ENCODE peak calls at places on chromosomes 3 and 15, in ten cellular contexts. W is stomach, P is heart left ventricle, S is esophagus squamous epithelium, N is thyroid gland, J is uterus, D is body of pancreas, Y is HepG2, K is ovary, V is vagina. R is an unnamed sample. For H3K36me3, the result is how much of the 10 kb centered on the place peaks cover.

GRCh38 chr3:109548192-109548938 is 211.0 kb upstream of the DPPA4 start:
- DNase-seq in W (no peak), P (no peak), S (no peak), N (no peak), J (no peak), D (no peak), Y (no peak), K (no peak), V (no peak), R (no peak)

GRCh38 chr15:26981492-26981891 is 10.5 kb downstream of the GABRG3 start:
- DNase-seq in W (no peak), P (no peak), S (no peak), N (no peak), J (no peak), D (no peak), Y (no peak), K (no peak), V (no peak), R (no peak)

GRCh38 chr3:27629381-27629780 is 92.7 kb downstream of the EOMES start:
- DNase-seq in W (no peak), P (no peak), S (no peak), N (no peak), J (no peak), D (no peak), Y (no peak), K (no peak), V (no peak), R (no peak)

GRCh38 chr15:82018201-82018600 is 27.6 kb downstream of the MEX3B start:
- DNase-seq in W (no peak), P (no peak), S (no peak), N (no peak), J (no peak), D (no peak), Y (no peak), K (no peak), V (no peak), R (no peak)

GRCh38 chr3:142105991-142106390 is 43.4 kb downstream of the TFDP2 start:
- DNase-seq in W (no peak), P (no peak), S (no peak), N (no peak), J (no peak), D (no peak), Y (no peak), K (no peak), V (no peak), R (no peak)

GRCh38 chr15:91465696-91466095 is 365.6 kb downstream of the SV2B start:
- DNase-seq in W (peak), P (no peak), S (no peak), N (no peak), J (no peak), D (peak), Y (no peak), K (no peak), V (no peak), R (no peak)

GRCh38 chr3:189237516-189237915 is 65.7 kb downstream of the TPRG1 start:
- DNase-seq in W (no peak), P (no peak), S (no peak), N (no peak), J (no peak), D (no peak), Y (no peak), K (no peak), V (no peak), R (no peak)

GRCh38 chr3:24460974-24461373 is 33.7 kb downstream of the THRB start:
- DNase-seq in W (no peak), P (no peak), S (no peak), N (no peak), J (no peak), D (no peak), Y (no peak), K (no peak), V (no peak), R (no peak)

GRCh38 chr3:102006812-102007485 is 157.6 kb downstream of the NFKBIZ start:
- DNase-seq in W (no peak), P (peak), S (no peak), N (peak), J (peak), D (peak), Y (no peak), K (no peak), V (no peak), R (no peak)

GRCh38 chr3:18828637-18829036 is 319.7 kb upstream of the KCNH8 start:
- DNase-seq in W (no peak), P (no peak), S (no peak), N (no peak), J (no peak), D (no peak), Y (no peak), K (no peak), V (no peak), R (no peak)

GRCh38 chr15:25719101-25719985 is 143.8 kb downstream of the ATP10A start:
- DNase-seq in W (no peak), P (no peak), S (no peak), N (no peak), J (no peak), D (no peak), Y (no peak), K (no peak), V (no peak), R (no peak)

GRCh38 chr3:170499562-170500156 is 81.0 kb downstream of the CLDN11 start:
- DNase-seq in W (peak), P (no peak), S (no peak), N (no peak), J (peak), D (peak), Y (peak), K (peak), V (no peak), R (peak)

GRCh38 chr15:58886921-58887320 is 46.6 kb downstream of the SLTM start:
- DNase-seq in W (no peak), P (no peak), S (no peak), N (no peak), J (no peak), D (no peak), Y (no peak), K (no peak), V (no peak), R (no peak)

GRCh38 chr3:182740710-182741109 is 52.6 kb upstream of the ATP11B start:
- DNase-seq in W (peak), P (no peak), S (no peak), N (no peak), J (no peak), D (peak), Y (no peak), K (no peak), V (no peak), R (no peak)

GRCh38 chr3:103127116-103127630 is 692.4 kb downstream of the ZPLD1 start:
- DNase-seq in W (no peak), P (no peak), S (no peak), N (no peak), J (no peak), D (no peak), Y (no peak), K (no peak), V (no peak), R (no peak)

GRCh38 chr3:33717616-33717865 is 513 bp downstream of the CLASP2 start:
- DNase-seq in W (peak), P (no peak), S (no peak), N (no peak), J (peak), D (peak), Y (no peak), K (peak), V (no peak), R (peak)

GRCh38 chr15:79904256-79904655 is 7.4 kb upstream of the MTHFS start:
- DNase-seq in W (no peak), P (no peak), S (no peak), N (no peak), J (no peak), D (no peak), Y (no peak), K (no peak), V (no peak), R (no peak)

GRCh38 chr15:47813985-47814384 is 96.7 kb downstream of the SEMA6D start:
- DNase-seq in W (no peak), P (no peak), S (no peak), N (no peak), J (no peak), D (no peak), Y (no peak), K (no peak), V (no peak), R (no peak)

GRCh38 chr3:71228156-71228885 is 355.2 kb downstream of the FOXP1 start:
- DNase-seq in W (no peak), P (no peak), S (no peak), N (no peak), J (no peak), D (no peak), Y (no peak), K (no peak), V (no peak), R (no peak)

GRCh38 chr15:60994842-60995495 is 234.1 kb downstream of the RORA start:
- DNase-seq in W (no peak), P (peak), S (no peak), N (no peak), J (peak), D (peak), Y (no peak), K (peak), V (no peak), R (no peak)

GRCh38 chr15:43168192-43169107 is 16.8 kb upstream of the CCNDBP1 start:
- DNase-seq in W (peak), P (peak), S (no peak), N (peak), J (no peak), D (peak), Y (no peak), K (no peak), V (no peak), R (no peak)

GRCh38 chr3:24100694-24101402 is 155.8 kb downstream of the NR1D2 start:
- DNase-seq in W (no peak), P (peak), S (no peak), N (no peak), J (no peak), D (no peak), Y (peak), K (no peak), V (no peak), R (peak)

GRCh38 chr15:44666208-44667038 is 3.0 kb upstream of the SPG11 start:
- DNase-seq in W (no peak), P (no peak), S (no peak), N (no peak), J (no peak), D (no peak), Y (no peak), K (no peak), V (no peak), R (no peak)

GRCh38 chr3:146750196-146750595 is 145.1 kb upstream of the PLSCR5 start:
- DNase-seq in W (no peak), P (no peak), S (no peak), N (no peak), J (no peak), D (no peak), Y (no peak), K (no peak), V (no peak), R (no peak)

GRCh38 chr3:32813180-32813579 is 4.6 kb upstream of the TRIM71 start:
- DNase-seq in W (no peak), P (no peak), S (no peak), N (no peak), J (no peak), D (no peak), Y (peak), K (no peak), V (no peak), R (no peak)

GRCh38 chr3:195001261-195001660 is 269.7 kb downstream of the XXYLT1 start:
- DNase-seq in W (no peak), P (no peak), S (no peak), N (no peak), J (no peak), D (no peak), Y (no peak), K (no peak), V (peak), R (no peak)

GRCh38 chr3:45907769-45908705 is 21.7 kb downstream of the CCR9 start:
- DNase-seq in W (no peak), P (no peak), S (no peak), N (no peak), J (no peak), D (no peak), Y (no peak), K (no peak), V (no peak), R (no peak)

GRCh38 chr3:142022381-142022780 is 127.0 kb downstream of the TFDP2 start:
- DNase-seq in W (no peak), P (no peak), S (no peak), N (no peak), J (no peak), D (no peak), Y (no peak), K (no peak), V (no peak), R (no peak)

GRCh38 chr3:10817506-10817905 is 1.5 kb downstream of the SLC6A11 start:
- DNase-seq in W (no peak), P (no peak), S (no peak), N (no peak), J (no peak), D (no peak), Y (peak), K (no peak), V (peak), R (no peak)

GRCh38 chr15:70880781-70881180 is 11.5 kb downstream of the THAP10 start:
- DNase-seq in W (no peak), P (no peak), S (no peak), N (no peak), J (no peak), D (no peak), Y (no peak), K (no peak), V (no peak), R (no peak)

GRCh38 chr3:191563722-191564121 is 102.8 kb downstream of the PYDC2 start:
- DNase-seq in W (no peak), P (no peak), S (no peak), N (no peak), J (no peak), D (no peak), Y (no peak), K (no peak), V (no peak), R (no peak)

GRCh38 chr3:42731476-42732195 is 29.0 kb upstream of the HHATL start:
- DNase-seq in W (no peak), P (no peak), S (no peak), N (no peak), J (no peak), D (no peak), Y (no peak), K (no peak), V (no peak), R (no peak)

GRCh38 chr3:28699283-28699682 is 350.7 kb upstream of the AZI2 start:
- DNase-seq in W (no peak), P (no peak), S (no peak), N (no peak), J (no peak), D (peak), Y (no peak), K (no peak), V (no peak), R (no peak)

GRCh38 chr15:59443341-59444081 is 5.5 kb downstream of the FAM81A start:
- DNase-seq in W (no peak), P (no peak), S (no peak), N (peak), J (no peak), D (no peak), Y (no peak), K (no peak), V (no peak), R (no peak)

GRCh38 chr3:14261229-14261628 is 82.6 kb downstream of the LSM3 start:
- DNase-seq in W (peak), P (peak), S (no peak), N (peak), J (peak), D (peak), Y (peak), K (peak), V (no peak), R (peak)

GRCh38 chr15:28260722-28261121 is 61.3 kb downstream of the HERC2 start:
- DNase-seq in W (no peak), P (peak), S (no peak), N (no peak), J (no peak), D (peak), Y (no peak), K (no peak), V (no peak), R (no peak)

GRCh38 chr15:67146214-67146613 is 80.8 kb downstream of the SMAD3 start:
- DNase-seq in W (peak), P (peak), S (no peak), N (peak), J (peak), D (peak), Y (peak), K (peak), V (no peak), R (peak)

GRCh38 chr3:27553868-27554540 is 69.8 kb upstream of the SLC4A7 start:
- DNase-seq in W (no peak), P (no peak), S (no peak), N (no peak), J (no peak), D (no peak), Y (no peak), K (no peak), V (no peak), R (no peak)

GRCh38 chr3:46725663-46726314 is 8.1 kb upstream of the PRSS50 start:
- DNase-seq in W (peak), P (no peak), S (no peak), N (peak), J (no peak), D (no peak), Y (no peak), K (peak), V (no peak), R (no peak)

GRCh38 chr15:74543043-74543422 is 2.0 kb downstream of the ARID3B start:
- DNase-seq in W (no peak), P (no peak), S (no peak), N (no peak), J (no peak), D (no peak), Y (no peak), K (no peak), V (no peak), R (no peak)

GRCh38 chr15:74540135-74540760 is 772 bp upstream of the ARID3B start:
- DNase-seq in W (no peak), P (no peak), S (no peak), N (no peak), J (no peak), D (no peak), Y (peak), K (no peak), V (peak), R (no peak)

GRCh38 chr15:74542192-74543042 is 1.4 kb downstream of the ARID3B start:
- DNase-seq in W (no peak), P (no peak), S (no peak), N (no peak), J (no peak), D (no peak), Y (no peak), K (no peak), V (no peak), R (no peak)

GRCh38 chr15:74541494-74542191 is 623 bp downstream of the ARID3B start:
- DNase-seq in W (peak), P (peak), S (peak), N (peak), J (peak), D (peak), Y (peak), K (peak), V (no peak), R (peak)

GRCh38 chr15:74540761-74541493 is at the start of gene ARID3B:
- DNase-seq in W (peak), P (peak), S (peak), N (peak), J (peak), D (peak), Y (peak), K (peak), V (peak), R (peak)
- H3K27ac ChIP-seq in W (peak), P (peak), S (peak), N (peak), J (peak), D (peak), Y (peak), K (no peak), V (peak), R (peak)

DNA sequence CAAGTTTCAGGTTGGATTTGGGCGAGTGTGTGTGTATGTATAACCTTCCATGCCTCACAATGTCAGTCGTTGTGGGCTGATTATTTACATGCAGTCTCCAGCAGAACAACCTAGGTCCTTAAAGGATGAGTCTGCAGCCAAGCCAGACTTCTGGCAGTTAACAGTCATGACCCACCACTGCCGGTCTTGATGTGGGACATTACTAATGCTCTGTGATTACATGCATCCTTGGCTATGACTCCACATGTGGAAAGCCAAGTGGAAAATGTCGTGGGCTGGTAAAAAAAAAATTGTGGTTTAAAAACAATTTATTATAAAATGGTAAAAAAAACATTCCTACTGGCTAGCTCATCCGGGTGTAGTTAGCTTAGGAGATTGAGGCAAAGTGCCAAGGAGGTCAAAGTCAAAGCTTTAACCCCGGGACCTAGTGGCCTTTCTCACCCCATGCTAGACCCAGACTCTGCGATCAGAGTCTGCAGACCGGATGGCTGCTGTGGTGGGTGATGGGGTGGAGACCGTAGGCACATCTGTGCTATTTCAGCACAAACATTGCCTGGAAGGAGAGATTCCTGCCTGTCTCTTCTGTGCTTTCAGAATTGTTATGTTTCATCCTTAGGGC is 6.8 kb downstream of the RARRES1 start:
- DNase-seq in W (no peak), P (peak), S (no peak), N (no peak), J (peak), D (peak), Y (peak), K (peak), V (no peak), R (peak)
- TF ChIP-seq POLR2A in W (no peak), P (no peak), S (no peak), N (no peak), J (no peak), D (no peak), Y (no peak), K (no peak), V (no peak), R (no peak)

GRCh38 chr3:129868912-129869311 is 24.6 kb downstream of the TMCC1 start:
- DNase-seq in W (no peak), P (no peak), S (no peak), N (peak), J (no peak), D (no peak), Y (no peak), K (no peak), V (no peak), R (no peak)
- H3K36me3 ChIP-seq in W (under half), P (under half), S (under half), N (under half), J (under half), D (under half), Y (under half), K (under half), V (under half), R (under half)

GRCh38 chr3:43764471-43764870 is 73.7 kb downstream of the ABHD5 start:
- DNase-seq in W (no peak), P (no peak), S (no peak), N (no peak), J (no peak), D (no peak), Y (no peak), K (no peak), V (no peak), R (no peak)

GRCh38 chr3:43762486-43762885 is 71.7 kb downstream of the ABHD5 start:
- DNase-seq in W (no peak), P (no peak), S (no peak), N (no peak), J (no peak), D (no peak), Y (no peak), K (no peak), V (no peak), R (no peak)

GRCh38 chr3:43766672-43767465 is 76.1 kb downstream of the ABHD5 start:
- DNase-seq in W (no peak), P (no peak), S (no peak), N (no peak), J (no peak), D (no peak), Y (no peak), K (no peak), V (no peak), R (no peak)

GRCh38 chr3:43764012-43764411 is 73.3 kb downstream of the ABHD5 start:
- DNase-seq in W (no peak), P (no peak), S (no peak), N (no peak), J (no peak), D (no peak), Y (no peak), K (no peak), V (no peak), R (no peak)

DNA sequence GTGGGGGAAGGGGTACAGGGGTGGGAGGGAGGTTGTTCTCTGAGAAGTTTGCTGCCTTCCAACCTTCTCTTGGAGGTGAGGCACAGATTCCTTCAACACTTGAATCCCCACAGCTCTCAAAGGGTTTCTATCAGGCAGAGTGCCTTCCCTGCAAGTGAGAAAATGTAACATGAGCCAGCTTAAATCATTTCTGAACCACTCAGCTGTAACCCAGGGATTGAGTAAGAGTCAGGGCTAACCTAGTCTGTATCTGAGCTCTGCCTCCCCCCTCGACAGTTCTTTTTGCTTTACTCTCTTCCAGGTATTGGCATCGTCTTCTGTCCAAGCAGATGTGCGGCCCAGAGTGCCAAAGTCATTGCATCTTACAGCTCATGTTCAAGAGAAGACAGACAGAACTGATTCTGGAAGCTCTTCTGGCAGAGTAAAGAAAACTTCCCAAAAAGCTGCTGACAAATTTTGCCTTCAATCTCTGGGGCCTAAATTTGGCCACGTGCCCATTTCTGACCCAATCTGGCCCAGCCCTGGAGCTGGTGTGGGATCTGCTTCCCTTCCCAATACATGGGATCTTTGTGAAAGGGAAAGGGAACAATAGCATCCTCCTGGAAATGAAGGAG is 74.8 kb downstream of the ABHD5 start:
- DNase-seq in W (no peak), P (peak), S (no peak), N (peak), J (no peak), D (no peak), Y (no peak), K (no peak), V (no peak), R (no peak)
- H3K27ac ChIP-seq in W (no peak), P (no peak), S (peak), N (peak), J (no peak), D (no peak), Y (no peak), K (no peak), V (no peak), R (no peak)